ENCODE peak calls at places on chromosomes 4 and X, in eight cellular contexts. A, S, M, U, Z, F, C and G are unnamed samples.

GRCh38 chr4:122827899-122828601 is 1.4 kb downstream of the FGF2 start:
- DNase-seq in C (peak; percentile 28), M (no peak), S (peak; percentile 67), Z (no peak), F (peak; percentile 19), A (no peak), U (peak; percentile 3), G (no peak)

GRCh38 chrX:133249659-133250058 is 31.5 kb upstream of the TFDP3 start:
- DNase-seq in F (no peak), A (no peak), Z (no peak), M (no peak), U (no peak), S (no peak), C (no peak), G (no peak)

GRCh38 chrX:152895724-152896420 is 2.0 kb upstream of the ZNF185 start:
- DNase-seq in S (no peak), A (no peak), C (no peak), M (no peak), F (no peak), U (no peak), Z (no peak), G (no peak)

GRCh38 chr4:162535121-162535520 is 371.3 kb upstream of the FSTL5 start:
- DNase-seq in F (no peak), S (no peak), M (no peak), A (no peak), C (no peak), Z (no peak), U (no peak), G (no peak)

GRCh38 chrX:9465380-9466114 is 689 bp downstream of the TBL1X start:
- DNase-seq in C (no peak), M (peak; percentile 20), A (peak; percentile 6), S (peak; percentile 57), F (no peak), U (peak; percentile 29), Z (no peak), G (peak; percentile 17)

GRCh38 chrX:40260123-40260751 is 162.5 kb upstream of the BCOR start:
- DNase-seq in F (peak; percentile 37), M (no peak), U (no peak), S (no peak), C (no peak), A (peak; percentile 19), Z (no peak), G (no peak)

GRCh38 chr4:141133146-141134006 is at the start of gene RNF150:
- DNase-seq in C (peak; percentile 86), A (peak; percentile 84), Z (peak; percentile 90), S (peak; percentile 95), U (no peak), F (peak; percentile 93), M (no peak), G (peak; percentile 72)

GRCh38 chr4:26958925-26959653 is 98.4 kb downstream of the STIM2 start:
- DNase-seq in S (no peak), M (no peak), A (no peak), C (no peak), F (no peak), U (no peak), Z (no peak), G (no peak)

GRCh38 chr4:111556861-111557260 is 588.4 kb upstream of the FAM241A start:
- DNase-seq in A (no peak), U (no peak), M (no peak), Z (no peak), S (no peak), C (no peak), F (no peak), G (no peak)

GRCh38 chr4:126354784-126355183 is 1040.0 kb downstream of the FAT4 start:
- DNase-seq in M (no peak), C (no peak), S (peak; percentile 49), Z (no peak), F (no peak), U (no peak), A (no peak), G (no peak)

GRCh38 chrX:82711432-82711831 is 796.7 kb upstream of the POU3F4 start:
- DNase-seq in M (no peak), F (no peak), S (peak; percentile 48), Z (no peak), C (no peak), U (no peak), A (no peak), G (no peak)

GRCh38 chr4:83691998-83692397 is 156.1 kb downstream of the GPAT3 start:
- DNase-seq in U (no peak), A (no peak), S (no peak), F (no peak), Z (no peak), C (no peak), M (no peak), G (no peak)

GRCh38 chr4:131093303-131093702 is 1997.4 kb downstream of the C4orf33 start:
- DNase-seq in A (no peak), U (no peak), S (peak; percentile 40), Z (no peak), C (no peak), M (no peak), F (no peak), G (no peak)

GRCh38 chr4:176002007-176002623 is 63.5 kb upstream of the WDR17 start:
- DNase-seq in A (no peak), M (no peak), U (no peak), S (peak; percentile 72), F (peak; percentile 78), Z (no peak), C (no peak), G (no peak)

GRCh38 chrX:8868070-8868795 is 67.0 kb upstream of the FAM9A start:
- DNase-seq in C (no peak), U (no peak), S (no peak), F (no peak), A (no peak), M (no peak), Z (no peak), G (no peak)

GRCh38 chr4:74932832-74933561 is at the start of gene PARM1:
- DNase-seq in A (peak; percentile 90), C (peak; percentile 37), U (no peak), M (no peak), F (peak; percentile 93), Z (peak; percentile 93), S (peak; percentile 88), G (peak; percentile 92)

GRCh38 chr4:156915216-156915615 is 56.4 kb downstream of the PDGFC start:
- DNase-seq in U (no peak), M (no peak), A (no peak), Z (no peak), S (no peak), F (no peak), C (no peak), G (no peak)

GRCh38 chrX:139194571-139195280 is 335.8 kb upstream of the F9 start:
- DNase-seq in S (peak; percentile 58), M (no peak), Z (no peak), F (peak; percentile 32), C (no peak), U (no peak), A (peak; percentile 15), G (no peak)

GRCh38 chr4:102599887-102600286 is 98.7 kb downstream of the NFKB1 start:
- DNase-seq in M (no peak), Z (no peak), S (no peak), F (no peak), U (no peak), C (no peak), A (no peak), G (no peak)

GRCh38 chr4:143251781-143252180 is 67.1 kb downstream of the USP38 start:
- DNase-seq in F (no peak), Z (no peak), M (no peak), S (no peak), A (no peak), U (no peak), C (no peak), G (no peak)

GRCh38 chr4:80989921-80990544 is 40.5 kb upstream of the BMP3 start:
- DNase-seq in S (peak; percentile 65), F (peak; percentile 72), A (peak; percentile 6), U (no peak), Z (no peak), C (peak; percentile 52), M (no peak), G (no peak)

GRCh38 chrX:23434356-23434884 is 99.8 kb downstream of the PTCHD1 start:
- DNase-seq in S (no peak), U (no peak), F (no peak), M (no peak), A (peak; percentile 63), C (no peak), Z (no peak), G (peak; percentile 77)

GRCh38 chrX:44816369-44816768 is 27.5 kb upstream of the DUSP21 start:
- DNase-seq in F (no peak), S (no peak), A (no peak), C (no peak), U (no peak), M (no peak), Z (no peak), G (no peak)

GRCh38 chr4:181418491-181418890 is 824.7 kb upstream of the TENM3 start:
- DNase-seq in M (no peak), S (peak; percentile 88), U (no peak), F (peak; percentile 32), C (no peak), Z (no peak), A (no peak), G (no peak)

GRCh38 chrX:136221851-136222513 is 29.2 kb downstream of the MAP7D3 start:
- DNase-seq in U (no peak), M (no peak), C (no peak), S (no peak), A (no peak), Z (no peak), F (no peak), G (no peak)

GRCh38 chr4:77819409-77819835 is 254 bp upstream of the CNOT6L start:
- DNase-seq in S (no peak), F (peak; percentile 61), A (no peak), M (no peak), C (no peak), U (peak; percentile 81), Z (no peak), G (no peak)

GRCh38 chr4:3329887-3330286 is 37.1 kb downstream of the RGS12 start:
- DNase-seq in C (no peak), M (no peak), F (no peak), U (no peak), Z (no peak), A (no peak), S (no peak), G (no peak)

GRCh38 chr4:33104190-33104773 is 2384.1 kb downstream of the PCDH7 start:
- DNase-seq in F (no peak), S (peak; percentile 5), A (no peak), Z (no peak), C (no peak), U (no peak), M (no peak), G (no peak)

GRCh38 chr4:25215506-25215905 is 18.3 kb upstream of the PI4K2B start:
- DNase-seq in C (no peak), U (no peak), S (no peak), M (no peak), F (no peak), A (no peak), Z (no peak), G (no peak)

GRCh38 chrX:119753639-119754257 is 4.6 kb upstream of the SOWAHD start:
- DNase-seq in S (peak; percentile 57), U (peak; percentile 40), Z (no peak), M (no peak), F (peak; percentile 49), A (no peak), C (no peak), G (no peak)

GRCh38 chrX:2385224-2385623 is 115.6 kb downstream of the DHRSX start:
- DNase-seq in C (no peak), Z (no peak), M (no peak), S (no peak), F (no peak), A (no peak), U (no peak), G (no peak)